ENCODE peak calls at places on chromosomes 12 and 14, in nine cellular contexts. F is activated CD4-positive, alpha-beta T cell treated with anti-CD3 and anti-CD28 coated beads, Interleukin-2, amount 50 U/mL, for 1 hour; Q is mesendoderm; S is DMS153; K is effector memory CD4-positive, alpha-beta T cell; L is amniotic stem cell; U is pons; N is Peyer's patch; X is CD8-positive, alpha-beta T cell. C is an unnamed sample.

GRCh38 chr12:10557766-10558165 is 52.1 kb downstream of the EIF2S3B start:
- DNase-seq in F (no peak), Q (peak), N (no peak), L (no peak), S (no peak), K (no peak), X (no peak), U (no peak), C (no peak)

GRCh38 chr12:1830981-1831930 is 10.9 kb downstream of the LRTM2 start:
- DNase-seq in L (peak), Q (peak), U (no peak), X (no peak), N (no peak), S (peak), F (no peak), K (no peak), C (no peak)

GRCh38 chr14:96629558-96630222 is 127.5 kb downstream of the PAPOLA start:
- DNase-seq in K (no peak), X (no peak), F (no peak), Q (no peak), S (no peak), N (peak), L (no peak), U (no peak), C (no peak)

GRCh38 chr14:33647385-33647786 is 303.5 kb downstream of the EGLN3 start:
- DNase-seq in L (peak), F (no peak), U (no peak), K (no peak), N (no peak), S (no peak), Q (peak), X (no peak), C (no peak)

GRCh38 chr14:74611672-74612345 is at the start of gene LTBP2:
- DNase-seq in N (peak), Q (peak), K (no peak), L (no peak), S (no peak), U (no peak), X (no peak), F (no peak), C (no peak)

GRCh38 chr14:103385994-103386491 is 828 bp downstream of the MARK3 start:
- DNase-seq in N (peak), Q (peak), S (no peak), U (no peak), K (peak), F (peak), L (no peak), X (peak), C (no peak)

GRCh38 chr12:88501976-88502938 is 78.0 kb downstream of the KITLG start:
- DNase-seq in Q (no peak), K (no peak), F (no peak), L (no peak), S (no peak), X (no peak), U (no peak), N (no peak), C (no peak)

GRCh38 chr12:95998611-95999300 is 2.6 kb upstream of the HAL start:
- DNase-seq in K (peak), N (no peak), F (peak), Q (peak), U (peak), L (peak), S (peak), X (peak), C (no peak)

GRCh38 chr14:100893760-100894159 is 9.8 kb downstream of the RTL1 start:
- DNase-seq in F (no peak), Q (no peak), X (no peak), K (no peak), N (peak), L (no peak), U (no peak), S (no peak), C (no peak)

GRCh38 chr12:114751712-114752111 is 67.7 kb upstream of the TBX3 start:
- DNase-seq in F (no peak), U (no peak), L (no peak), K (no peak), N (no peak), Q (peak), X (no peak), S (no peak), C (no peak)

GRCh38 chr12:132295101-132295526 is 34.3 kb downstream of the GALNT9 start:
- DNase-seq in Q (no peak), K (no peak), N (no peak), L (no peak), X (no peak), S (no peak), F (no peak), U (no peak), C (no peak)

GRCh38 chr14:79404874-79405273 is 806.4 kb downstream of the DIO2 start:
- DNase-seq in F (no peak), L (no peak), K (no peak), U (no peak), S (no peak), X (no peak), Q (no peak), N (no peak), C (no peak)

GRCh38 chr14:50318031-50318626 is 6.0 kb downstream of the DMAC2L start:
- DNase-seq in K (no peak), F (no peak), S (no peak), Q (no peak), N (no peak), X (no peak), U (peak), L (no peak), C (peak)

GRCh38 chr12:121986494-121987245 is 35.0 kb upstream of the BCL7A start:
- DNase-seq in Q (no peak), X (no peak), L (no peak), N (no peak), S (no peak), U (no peak), F (no peak), K (no peak), C (no peak)

GRCh38 chr12:52351196-52352059 is 15.9 kb downstream of the KRT85 start:
- DNase-seq in Q (no peak), U (peak), K (peak), X (peak), L (no peak), N (no peak), F (peak), S (no peak), C (no peak)